ENCODE peak calls at places on chromosomes 2 and 18, in nine cellular contexts. One of them, this sample, is unnamed.
A peak's percentile ranks its signal among the peaks of the same experiment; 100 is the strongest.

GRCh38 chr2:192124576-192124975 is 70.2 kb downstream of the TMEFF2 start:
- DNase-seq in T follicular helper cell: no peak
- DNase-seq in stimulated activated CD8-positive, alpha-beta memory T cell treated with anti-CD3 and anti-CD28 coated beads, Interleukin-2, amount 100 ng/mL, for 1 hour: no peak
- DNase-seq in GM18507: no peak
- DNase-seq in effector memory CD4-positive, alpha-beta T cell: no peak
- DNase-seq in EH: peak; percentile 94
- DNase-seq in NCI-H1105: no peak
- DNase-seq in activated CD4-positive, alpha-beta T cell treated with anti-CD3 and anti-CD28 coated beads for 48 hours: no peak
- DNase-seq in fibroblast of lung: peak; percentile 86
- DNase-seq in this sample: no peak

GRCh38 chr2:70084973-70085710 is 2.1 kb upstream of the PCBP1 start:
- DNase-seq in T follicular helper cell: peak; percentile 64
- DNase-seq in stimulated activated CD8-positive, alpha-beta memory T cell treated with anti-CD3 and anti-CD28 coated beads, Interleukin-2, amount 100 ng/mL, for 1 hour: no peak
- DNase-seq in GM18507: no peak
- DNase-seq in effector memory CD4-positive, alpha-beta T cell: peak; percentile 56
- DNase-seq in EH: no peak
- DNase-seq in NCI-H1105: peak; percentile 61
- DNase-seq in activated CD4-positive, alpha-beta T cell treated with anti-CD3 and anti-CD28 coated beads for 48 hours: peak; percentile 71
- DNase-seq in fibroblast of lung: no peak
- DNase-seq in this sample: peak; percentile 62

GRCh38 chr2:160252278-160252887 is 52.3 kb upstream of the ITGB6 start:
- DNase-seq in T follicular helper cell: no peak
- DNase-seq in stimulated activated CD8-positive, alpha-beta memory T cell treated with anti-CD3 and anti-CD28 coated beads, Interleukin-2, amount 100 ng/mL, for 1 hour: no peak
- DNase-seq in GM18507: no peak
- DNase-seq in effector memory CD4-positive, alpha-beta T cell: no peak
- DNase-seq in EH: peak; percentile 45
- DNase-seq in NCI-H1105: peak; percentile 1
- DNase-seq in activated CD4-positive, alpha-beta T cell treated with anti-CD3 and anti-CD28 coated beads for 48 hours: no peak
- DNase-seq in fibroblast of lung: peak; percentile 32
- DNase-seq in this sample: no peak

GRCh38 chr2:20425371-20425881 is 21.4 kb upstream of the RHOB start:
- DNase-seq in T follicular helper cell: no peak
- DNase-seq in stimulated activated CD8-positive, alpha-beta memory T cell treated with anti-CD3 and anti-CD28 coated beads, Interleukin-2, amount 100 ng/mL, for 1 hour: no peak
- DNase-seq in GM18507: no peak
- DNase-seq in effector memory CD4-positive, alpha-beta T cell: no peak
- DNase-seq in EH: peak; percentile 61
- DNase-seq in NCI-H1105: no peak
- DNase-seq in activated CD4-positive, alpha-beta T cell treated with anti-CD3 and anti-CD28 coated beads for 48 hours: no peak
- DNase-seq in fibroblast of lung: peak; percentile 72
- DNase-seq in this sample: peak; percentile 86

GRCh38 chr2:96264656-96265348 is 995 bp downstream of the TMEM127 start:
- DNase-seq in T follicular helper cell: no peak
- DNase-seq in stimulated activated CD8-positive, alpha-beta memory T cell treated with anti-CD3 and anti-CD28 coated beads, Interleukin-2, amount 100 ng/mL, for 1 hour: no peak
- DNase-seq in GM18507: no peak
- DNase-seq in effector memory CD4-positive, alpha-beta T cell: no peak
- DNase-seq in EH: peak; percentile 59
- DNase-seq in NCI-H1105: peak; percentile 30
- DNase-seq in activated CD4-positive, alpha-beta T cell treated with anti-CD3 and anti-CD28 coated beads for 48 hours: peak; percentile 31
- DNase-seq in fibroblast of lung: peak; percentile 45
- DNase-seq in this sample: no peak

GRCh38 chr2:40344364-40344763 is 107.5 kb downstream of the SLC8A1 start:
- DNase-seq in T follicular helper cell: no peak
- DNase-seq in stimulated activated CD8-positive, alpha-beta memory T cell treated with anti-CD3 and anti-CD28 coated beads, Interleukin-2, amount 100 ng/mL, for 1 hour: no peak
- DNase-seq in GM18507: no peak
- DNase-seq in effector memory CD4-positive, alpha-beta T cell: no peak
- DNase-seq in EH: peak; percentile 49
- DNase-seq in NCI-H1105: no peak
- DNase-seq in activated CD4-positive, alpha-beta T cell treated with anti-CD3 and anti-CD28 coated beads for 48 hours: no peak
- DNase-seq in fibroblast of lung: no peak
- DNase-seq in this sample: no peak

GRCh38 chr2:197108758-197109157 is 182.3 kb upstream of the PGAP1 start:
- DNase-seq in T follicular helper cell: no peak
- DNase-seq in stimulated activated CD8-positive, alpha-beta memory T cell treated with anti-CD3 and anti-CD28 coated beads, Interleukin-2, amount 100 ng/mL, for 1 hour: no peak
- DNase-seq in GM18507: no peak
- DNase-seq in effector memory CD4-positive, alpha-beta T cell: no peak
- DNase-seq in EH: peak; percentile 87
- DNase-seq in NCI-H1105: no peak
- DNase-seq in activated CD4-positive, alpha-beta T cell treated with anti-CD3 and anti-CD28 coated beads for 48 hours: no peak
- DNase-seq in fibroblast of lung: peak; percentile 87
- DNase-seq in this sample: peak; percentile 81

GRCh38 chr2:169928463-169928864 is 101.2 kb downstream of the UBR3 start:
- DNase-seq in T follicular helper cell: no peak
- DNase-seq in stimulated activated CD8-positive, alpha-beta memory T cell treated with anti-CD3 and anti-CD28 coated beads, Interleukin-2, amount 100 ng/mL, for 1 hour: no peak
- DNase-seq in GM18507: no peak
- DNase-seq in effector memory CD4-positive, alpha-beta T cell: no peak
- DNase-seq in EH: peak; percentile 53
- DNase-seq in NCI-H1105: peak; percentile 11
- DNase-seq in activated CD4-positive, alpha-beta T cell treated with anti-CD3 and anti-CD28 coated beads for 48 hours: no peak
- DNase-seq in fibroblast of lung: peak; percentile 40
- DNase-seq in this sample: peak; percentile 71

GRCh38 chr2:241859436-241860183 is 916 bp upstream of the PDCD1 start:
- DNase-seq in T follicular helper cell: no peak
- DNase-seq in stimulated activated CD8-positive, alpha-beta memory T cell treated with anti-CD3 and anti-CD28 coated beads, Interleukin-2, amount 100 ng/mL, for 1 hour: no peak
- DNase-seq in GM18507: peak; percentile 62
- DNase-seq in effector memory CD4-positive, alpha-beta T cell: no peak
- DNase-seq in EH: peak; percentile 33
- DNase-seq in NCI-H1105: no peak
- DNase-seq in activated CD4-positive, alpha-beta T cell treated with anti-CD3 and anti-CD28 coated beads for 48 hours: peak; percentile 85
- DNase-seq in fibroblast of lung: no peak
- DNase-seq in this sample: peak; percentile 93

GRCh38 chr2:24049485-24050021 is at the start of gene FKBP1B:
- DNase-seq in T follicular helper cell: peak; percentile 40
- DNase-seq in stimulated activated CD8-positive, alpha-beta memory T cell treated with anti-CD3 and anti-CD28 coated beads, Interleukin-2, amount 100 ng/mL, for 1 hour: no peak
- DNase-seq in GM18507: peak; percentile 15
- DNase-seq in effector memory CD4-positive, alpha-beta T cell: peak; percentile 55
- DNase-seq in EH: peak; percentile 69
- DNase-seq in NCI-H1105: peak; percentile 45
- DNase-seq in activated CD4-positive, alpha-beta T cell treated with anti-CD3 and anti-CD28 coated beads for 48 hours: peak; percentile 61
- DNase-seq in fibroblast of lung: peak; percentile 66
- DNase-seq in this sample: no peak

GRCh38 chr2:229206548-229206947 is 64.5 kb downstream of the PID1 start:
- DNase-seq in T follicular helper cell: no peak
- DNase-seq in stimulated activated CD8-positive, alpha-beta memory T cell treated with anti-CD3 and anti-CD28 coated beads, Interleukin-2, amount 100 ng/mL, for 1 hour: no peak
- DNase-seq in GM18507: no peak
- DNase-seq in effector memory CD4-positive, alpha-beta T cell: no peak
- DNase-seq in EH: no peak
- DNase-seq in NCI-H1105: no peak
- DNase-seq in activated CD4-positive, alpha-beta T cell treated with anti-CD3 and anti-CD28 coated beads for 48 hours: no peak
- DNase-seq in fibroblast of lung: no peak
- DNase-seq in this sample: no peak

GRCh38 chr2:175676813-175677212 is 325.3 kb downstream of the LNPK start:
- DNase-seq in T follicular helper cell: no peak
- DNase-seq in stimulated activated CD8-positive, alpha-beta memory T cell treated with anti-CD3 and anti-CD28 coated beads, Interleukin-2, amount 100 ng/mL, for 1 hour: no peak
- DNase-seq in GM18507: no peak
- DNase-seq in effector memory CD4-positive, alpha-beta T cell: no peak
- DNase-seq in EH: no peak
- DNase-seq in NCI-H1105: no peak
- DNase-seq in activated CD4-positive, alpha-beta T cell treated with anti-CD3 and anti-CD28 coated beads for 48 hours: no peak
- DNase-seq in fibroblast of lung: no peak
- DNase-seq in this sample: no peak

GRCh38 chr2:126971481-126972271 is 73.0 kb downstream of the TEX51 start:
- DNase-seq in T follicular helper cell: peak; percentile 40
- DNase-seq in stimulated activated CD8-positive, alpha-beta memory T cell treated with anti-CD3 and anti-CD28 coated beads, Interleukin-2, amount 100 ng/mL, for 1 hour: peak; percentile 25
- DNase-seq in GM18507: peak; percentile 69
- DNase-seq in effector memory CD4-positive, alpha-beta T cell: peak; percentile 36
- DNase-seq in EH: peak; percentile 74
- DNase-seq in NCI-H1105: peak; percentile 65
- DNase-seq in activated CD4-positive, alpha-beta T cell treated with anti-CD3 and anti-CD28 coated beads for 48 hours: peak; percentile 81
- DNase-seq in fibroblast of lung: peak; percentile 50
- DNase-seq in this sample: peak; percentile 98

GRCh38 chr18:25109484-25109883 is 242.5 kb downstream of the ZNF521 start:
- DNase-seq in T follicular helper cell: no peak
- DNase-seq in stimulated activated CD8-positive, alpha-beta memory T cell treated with anti-CD3 and anti-CD28 coated beads, Interleukin-2, amount 100 ng/mL, for 1 hour: no peak
- DNase-seq in GM18507: no peak
- DNase-seq in effector memory CD4-positive, alpha-beta T cell: no peak
- DNase-seq in EH: peak; percentile 42
- DNase-seq in NCI-H1105: no peak
- DNase-seq in activated CD4-positive, alpha-beta T cell treated with anti-CD3 and anti-CD28 coated beads for 48 hours: no peak
- DNase-seq in fibroblast of lung: peak; percentile 40
- DNase-seq in this sample: no peak

GRCh38 chr18:79626905-79627749 is 52.5 kb upstream of the CTDP1 start:
- DNase-seq in T follicular helper cell: no peak
- DNase-seq in stimulated activated CD8-positive, alpha-beta memory T cell treated with anti-CD3 and anti-CD28 coated beads, Interleukin-2, amount 100 ng/mL, for 1 hour: no peak
- DNase-seq in GM18507: no peak
- DNase-seq in effector memory CD4-positive, alpha-beta T cell: no peak
- DNase-seq in EH: no peak
- DNase-seq in NCI-H1105: no peak
- DNase-seq in activated CD4-positive, alpha-beta T cell treated with anti-CD3 and anti-CD28 coated beads for 48 hours: no peak
- DNase-seq in fibroblast of lung: no peak
- DNase-seq in this sample: peak; percentile 71

GRCh38 chr2:69642709-69643601 is 584 bp downstream of the AAK1 start:
- DNase-seq in T follicular helper cell: peak; percentile 44
- DNase-seq in stimulated activated CD8-positive, alpha-beta memory T cell treated with anti-CD3 and anti-CD28 coated beads, Interleukin-2, amount 100 ng/mL, for 1 hour: no peak
- DNase-seq in GM18507: no peak
- DNase-seq in effector memory CD4-positive, alpha-beta T cell: peak; percentile 14
- DNase-seq in EH: peak; percentile 86
- DNase-seq in NCI-H1105: peak; percentile 8
- DNase-seq in activated CD4-positive, alpha-beta T cell treated with anti-CD3 and anti-CD28 coated beads for 48 hours: peak; percentile 81
- DNase-seq in fibroblast of lung: peak; percentile 84
- DNase-seq in this sample: peak; percentile 90

GRCh38 chr2:69356471-69356870 is 30.6 kb downstream of the GFPT1 start:
- DNase-seq in T follicular helper cell: no peak
- DNase-seq in stimulated activated CD8-positive, alpha-beta memory T cell treated with anti-CD3 and anti-CD28 coated beads, Interleukin-2, amount 100 ng/mL, for 1 hour: no peak
- DNase-seq in GM18507: no peak
- DNase-seq in effector memory CD4-positive, alpha-beta T cell: no peak
- DNase-seq in EH: no peak
- DNase-seq in NCI-H1105: no peak
- DNase-seq in activated CD4-positive, alpha-beta T cell treated with anti-CD3 and anti-CD28 coated beads for 48 hours: no peak
- DNase-seq in fibroblast of lung: no peak
- DNase-seq in this sample: no peak

GRCh38 chr2:235669269-235669831 is 175.5 kb downstream of the AGAP1 start:
- DNase-seq in T follicular helper cell: peak; percentile 3
- DNase-seq in stimulated activated CD8-positive, alpha-beta memory T cell treated with anti-CD3 and anti-CD28 coated beads, Interleukin-2, amount 100 ng/mL, for 1 hour: no peak
- DNase-seq in GM18507: no peak
- DNase-seq in effector memory CD4-positive, alpha-beta T cell: peak; percentile 36
- DNase-seq in EH: peak; percentile 67
- DNase-seq in NCI-H1105: peak; percentile 74
- DNase-seq in activated CD4-positive, alpha-beta T cell treated with anti-CD3 and anti-CD28 coated beads for 48 hours: peak; percentile 51
- DNase-seq in fibroblast of lung: peak; percentile 77
- DNase-seq in this sample: peak; percentile 96

GRCh38 chr18:28412521-28412920 is 235.6 kb upstream of the CDH2 start:
- DNase-seq in T follicular helper cell: no peak
- DNase-seq in stimulated activated CD8-positive, alpha-beta memory T cell treated with anti-CD3 and anti-CD28 coated beads, Interleukin-2, amount 100 ng/mL, for 1 hour: no peak
- DNase-seq in GM18507: no peak
- DNase-seq in effector memory CD4-positive, alpha-beta T cell: no peak
- DNase-seq in EH: peak; percentile 6
- DNase-seq in NCI-H1105: no peak
- DNase-seq in activated CD4-positive, alpha-beta T cell treated with anti-CD3 and anti-CD28 coated beads for 48 hours: no peak
- DNase-seq in fibroblast of lung: peak; percentile 60
- DNase-seq in this sample: no peak

GRCh38 chr18:27771571-27771970 is 405.4 kb downstream of the CDH2 start:
- DNase-seq in T follicular helper cell: no peak
- DNase-seq in stimulated activated CD8-positive, alpha-beta memory T cell treated with anti-CD3 and anti-CD28 coated beads, Interleukin-2, amount 100 ng/mL, for 1 hour: no peak
- DNase-seq in GM18507: no peak
- DNase-seq in effector memory CD4-positive, alpha-beta T cell: no peak
- DNase-seq in EH: peak; percentile 50
- DNase-seq in NCI-H1105: no peak
- DNase-seq in activated CD4-positive, alpha-beta T cell treated with anti-CD3 and anti-CD28 coated beads for 48 hours: no peak
- DNase-seq in fibroblast of lung: peak; percentile 16
- DNase-seq in this sample: no peak

GRCh38 chr2:10544252-10544651 is 96.1 kb upstream of the ODC1 start:
- DNase-seq in T follicular helper cell: no peak
- DNase-seq in stimulated activated CD8-positive, alpha-beta memory T cell treated with anti-CD3 and anti-CD28 coated beads, Interleukin-2, amount 100 ng/mL, for 1 hour: peak; percentile 0
- DNase-seq in GM18507: no peak
- DNase-seq in effector memory CD4-positive, alpha-beta T cell: peak; percentile 32
- DNase-seq in EH: no peak
- DNase-seq in NCI-H1105: no peak
- DNase-seq in activated CD4-positive, alpha-beta T cell treated with anti-CD3 and anti-CD28 coated beads for 48 hours: no peak
- DNase-seq in fibroblast of lung: no peak
- DNase-seq in this sample: no peak